ENCODE peak calls at places on chromosome 6, in five cellular contexts. R is progenitor cell of endocrine pancreas, G is endothelial cell of umbilical vein, C is tibial nerve, Q is neural progenitor cell. T is an unnamed sample.

GRCh38 chr6:51450248-51450957 is 631.7 kb downstream of the TFAP2B start:
- DNase-seq in R (no peak), G (no peak), C (no peak), Q (peak), T (no peak)

GRCh38 chr6:136290406-136291010 is 862 bp upstream of the BCLAF1 start:
- DNase-seq in R (no peak), G (peak), C (peak), Q (peak), T (peak)

GRCh38 chr6:39104528-39104927 is 10.5 kb downstream of the SAYSD1 start:
- DNase-seq in R (no peak), G (no peak), C (no peak), Q (no peak), T (no peak)

GRCh38 chr6:9766240-9766915 is 648.5 kb downstream of the TFAP2A start:
- DNase-seq in R (no peak), G (peak), C (no peak), Q (no peak), T (no peak)

GRCh38 chr6:163688971-163689370 is 274.5 kb downstream of the QKI start:
- DNase-seq in R (no peak), G (no peak), C (no peak), Q (no peak), T (no peak)

GRCh38 chr6:2478200-2478599 is 232.8 kb upstream of the GMDS start:
- DNase-seq in R (no peak), G (no peak), C (no peak), Q (no peak), T (no peak)

GRCh38 chr6:159758031-159759001 is 3.5 kb upstream of the ACAT2 start:
- DNase-seq in R (no peak), G (no peak), C (no peak), Q (no peak), T (no peak)

GRCh38 chr6:81767163-81768000 is 14.9 kb upstream of the TENT5A start:
- DNase-seq in R (no peak), G (no peak), C (no peak), Q (no peak), T (no peak)

GRCh38 chr6:36079596-36079995 is 50.7 kb upstream of the MAPK13 start:
- DNase-seq in R (no peak), G (no peak), C (no peak), Q (no peak), T (no peak)

GRCh38 chr6:155234687-155235543 is 28.9 kb upstream of the CLDN20 start:
- DNase-seq in R (no peak), G (no peak), C (no peak), Q (peak), T (no peak)

GRCh38 chr6:35019171-35019570 is 122.0 kb downstream of the TCP11 start:
- DNase-seq in R (no peak), G (no peak), C (no peak), Q (no peak), T (no peak)

GRCh38 chr6:137975058-137975940 is 108.2 kb downstream of the TNFAIP3 start:
- DNase-seq in R (no peak), G (peak), C (no peak), Q (no peak), T (no peak)

GRCh38 chr6:116210750-116211425 is 43.0 kb downstream of the TSPYL4 start:
- DNase-seq in R (no peak), G (no peak), C (no peak), Q (no peak), T (no peak)

GRCh38 chr6:137025786-137026730 is 18.7 kb downstream of the IL20RA start:
- DNase-seq in R (no peak), G (no peak), C (no peak), Q (no peak), T (no peak)

GRCh38 chr6:5089821-5090449 is 4.8 kb downstream of the PPP1R3G start:
- DNase-seq in R (no peak), G (peak), C (no peak), Q (no peak), T (no peak)

GRCh38 chr6:52718535-52718934 is 44.7 kb downstream of the GSTA2 start:
- DNase-seq in R (no peak), G (no peak), C (no peak), Q (no peak), T (no peak)

GRCh38 chr6:113442040-113442439 is 415.1 kb upstream of the MARCKS start:
- DNase-seq in R (no peak), G (no peak), C (no peak), Q (no peak), T (no peak)

GRCh38 chr6:2796884-2797283 is 31.7 kb downstream of the WRNIP1 start:
- DNase-seq in R (no peak), G (no peak), C (no peak), Q (no peak), T (no peak)

GRCh38 chr6:156777866-156778614 is 862 bp downstream of the ARID1B start:
- DNase-seq in R (peak), G (peak), C (peak), Q (peak), T (peak)

GRCh38 chr6:79713701-79714322 is 82.7 kb downstream of the SH3BGRL2 start:
- DNase-seq in R (peak), G (peak), C (peak), Q (peak), T (no peak)

GRCh38 chr6:147001621-147002020 is 202.6 kb upstream of the STXBP5 start:
- DNase-seq in R (no peak), G (no peak), C (no peak), Q (no peak), T (no peak)

DNA sequence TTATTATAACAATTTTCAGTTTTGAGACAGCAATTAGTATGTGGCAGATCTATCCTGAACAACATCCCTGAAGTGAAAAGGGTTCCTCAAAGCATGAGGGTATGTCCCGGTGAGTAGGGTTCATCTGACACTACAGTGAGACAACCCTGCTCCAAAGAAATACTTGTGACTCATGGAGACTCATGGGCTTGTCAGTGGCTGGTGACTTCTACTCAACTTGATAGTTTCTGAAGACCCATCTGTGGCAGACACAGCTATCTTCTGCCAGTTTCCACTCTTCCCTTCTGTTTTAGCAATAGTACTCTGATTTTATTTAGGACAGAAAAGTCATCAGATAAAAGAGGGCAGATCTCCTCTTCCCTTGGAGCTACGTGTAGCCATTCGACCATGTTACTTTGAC is 41.4 kb downstream of the MAP3K7 start:
- DNase-seq in R (no peak), G (no peak), C (no peak), Q (no peak), T (no peak)
- TF ChIP-seq CTCF in R (no peak), G (no peak), C (no peak), Q (no peak), T (no peak)

GRCh38 chr6:40778918-40779317 is 191.8 kb upstream of the LRFN2 start:
- DNase-seq in R (no peak), G (no peak), C (no peak), Q (no peak), T (no peak)

GRCh38 chr6:40779399-40779798 is 192.2 kb upstream of the LRFN2 start:
- DNase-seq in R (no peak), G (peak), C (no peak), Q (no peak), T (no peak)

GRCh38 chr6:40780626-40781025 is 193.5 kb upstream of the LRFN2 start:
- DNase-seq in R (no peak), G (no peak), C (no peak), Q (no peak), T (no peak)

GRCh38 chr6:40778186-40778585 is 191.0 kb upstream of the LRFN2 start:
- DNase-seq in R (no peak), G (peak), C (no peak), Q (no peak), T (no peak)

DNA sequence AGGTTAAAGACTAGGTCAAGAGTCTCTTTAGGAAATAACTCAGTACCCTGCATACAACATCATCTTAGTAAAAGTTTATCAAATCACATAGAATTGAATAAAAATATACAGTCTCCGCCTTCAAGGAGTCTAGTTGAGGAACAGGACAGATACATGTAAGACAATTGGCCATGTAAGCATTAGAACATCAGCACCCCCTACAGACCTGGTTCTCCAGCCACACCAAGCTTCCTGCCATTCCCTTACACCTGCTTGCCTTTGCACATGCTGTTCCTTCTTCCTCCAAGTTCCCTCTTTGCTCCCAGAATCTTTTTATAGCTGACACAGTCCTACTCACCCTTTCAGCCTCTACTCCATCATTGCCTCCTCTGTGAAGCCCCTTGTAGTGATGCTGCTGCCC is 187.8 kb upstream of the LRFN2 start:
- DNase-seq in R (no peak), G (no peak), C (no peak), Q (no peak), T (no peak)
- TF ChIP-seq CTCF in R (no peak), G (no peak), C (no peak), Q (peak), T (no peak)

GRCh38 chr6:109892451-109893435 is 85.4 kb upstream of the GPR6 start:
- DNase-seq in R (no peak), G (no peak), C (no peak), Q (no peak), T (no peak)
- TF ChIP-seq CTCF in R (no peak), G (no peak), C (no peak), Q (no peak), T (no peak)

DNA sequence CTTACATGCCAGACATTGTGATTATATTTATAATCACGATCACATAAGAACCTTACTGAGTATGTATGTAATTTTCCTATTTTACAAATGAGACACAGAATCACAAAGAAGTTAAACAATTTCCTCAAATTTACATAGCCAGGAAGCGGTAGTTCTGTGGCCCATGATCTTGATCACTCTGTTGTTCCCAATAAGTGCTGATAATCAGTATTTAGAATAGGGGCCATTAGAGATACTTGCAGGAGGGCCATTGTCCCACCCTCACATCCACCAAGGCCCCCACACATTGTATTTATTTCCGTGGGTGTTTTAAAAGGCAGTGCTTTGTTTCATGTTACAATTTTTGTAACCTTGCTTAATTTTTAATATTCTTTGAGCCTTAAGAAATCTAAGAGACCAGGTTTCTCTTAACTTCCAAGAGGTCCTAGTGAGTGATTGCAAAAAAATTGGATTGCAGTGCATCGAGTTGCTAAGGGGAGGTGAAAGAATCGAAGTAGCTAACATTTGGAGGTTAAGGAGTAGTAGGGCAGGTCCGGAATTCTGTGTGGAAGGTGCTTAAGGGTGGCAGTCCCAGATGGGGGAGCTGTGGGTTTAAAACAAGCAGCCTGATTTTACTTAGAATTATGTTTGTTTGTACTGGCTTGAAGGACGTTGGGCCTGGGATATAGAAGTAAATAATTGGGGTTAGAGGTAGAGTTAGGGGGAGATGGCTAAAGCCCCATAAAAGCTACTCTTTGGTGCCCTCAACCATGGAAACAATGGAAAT is 339.4 kb downstream of the CDKAL1 start:
- DNase-seq in R (no peak), G (peak), C (no peak), Q (peak), T (no peak)
- TF ChIP-seq CTCF in R (peak), G (peak), C (no peak), Q (peak), T (no peak)

GRCh38 chr6:37732688-37733087 is 35.0 kb upstream of the MDGA1 start:
- DNase-seq in R (no peak), G (no peak), C (no peak), Q (no peak), T (no peak)
- TF ChIP-seq CTCF in R (no peak), G (no peak), C (no peak), Q (peak), T (no peak)

GRCh38 chr6:108250240-108250866 is 10.5 kb downstream of the SNX3 start:
- DNase-seq in R (no peak), G (peak), C (no peak), Q (peak), T (no peak)
- TF ChIP-seq CTCF in R (peak), G (no peak), C (no peak), Q (peak), T (peak)

T was measured in natural killer cell.